ENCODE peak calls at places on chromosomes 4 and X, in eight cellular contexts. A, H, Q, W, M, O, R and C are unnamed samples.

GRCh38 chrX:75603833-75604232 is 81.0 kb upstream of the ZDHHC15 start:
- DNase-seq in A (peak), H (no peak), Q (peak), W (no peak), M (no peak), O (no peak), R (peak), C (no peak)

GRCh38 chrX:46305431-46305830 is 239.8 kb downstream of the ZNF674 start:
- DNase-seq in A (no peak), H (no peak), Q (no peak), W (no peak), M (no peak), O (no peak), R (no peak), C (no peak)

GRCh38 chrX:131728295-131729145 is 184.6 kb downstream of the OR13H1 start:
- DNase-seq in A (peak), H (no peak), Q (no peak), W (no peak), M (peak), O (no peak), R (no peak), C (peak)

GRCh38 chr4:55633903-55634302 is 2.2 kb downstream of the NMU start:
- DNase-seq in A (no peak), H (no peak), Q (no peak), W (no peak), M (no peak), O (no peak), R (peak), C (no peak)

GRCh38 chrX:40012800-40013682 is 84.7 kb downstream of the BCOR start:
- DNase-seq in A (peak), H (peak), Q (peak), W (peak), M (peak), O (peak), R (peak), C (peak)

GRCh38 chrX:4932790-4933189 is 1219.3 kb upstream of the PRKX start:
- DNase-seq in A (peak), H (no peak), Q (peak), W (no peak), M (no peak), O (no peak), R (no peak), C (no peak)

GRCh38 chr4:122765702-122766352 is 33.3 kb downstream of the BBS12 start:
- DNase-seq in A (peak), H (no peak), Q (peak), W (no peak), M (no peak), O (no peak), R (no peak), C (no peak)

GRCh38 chrX:20479896-20480295 is 213.2 kb upstream of the RPS6KA3 start:
- DNase-seq in A (no peak), H (no peak), Q (no peak), W (no peak), M (no peak), O (no peak), R (no peak), C (no peak)

GRCh38 chr4:87353592-87353991 is 30.9 kb upstream of the HSD17B13 start:
- DNase-seq in A (peak), H (peak), Q (peak), W (no peak), M (peak), O (no peak), R (peak), C (no peak)

GRCh38 chrX:153634236-153634635 is 12.8 kb upstream of the DUSP9 start:
- DNase-seq in A (no peak), H (no peak), Q (no peak), W (no peak), M (no peak), O (no peak), R (no peak), C (no peak)

GRCh38 chr4:19776929-19777328 is 474.8 kb upstream of the SLIT2 start:
- DNase-seq in A (no peak), H (no peak), Q (peak), W (no peak), M (no peak), O (no peak), R (no peak), C (no peak)

GRCh38 chr4:115851918-115852766 is 738.7 kb upstream of the NDST4 start:
- DNase-seq in A (peak), H (no peak), Q (peak), W (no peak), M (no peak), O (no peak), R (peak), C (no peak)

GRCh38 chrX:9816094-9816700 is 30.0 kb downstream of the SHROOM2 start:
- DNase-seq in A (peak), H (no peak), Q (no peak), W (no peak), M (no peak), O (no peak), R (no peak), C (no peak)

GRCh38 chr4:149145803-149146202 is 669.8 kb downstream of the IQCM start:
- DNase-seq in A (peak), H (no peak), Q (peak), W (no peak), M (no peak), O (no peak), R (no peak), C (no peak)

GRCh38 chr4:151207868-151208267 is 69.1 kb upstream of the PRSS48 start:
- DNase-seq in A (no peak), H (no peak), Q (no peak), W (no peak), M (no peak), O (no peak), R (no peak), C (no peak)

DNA sequence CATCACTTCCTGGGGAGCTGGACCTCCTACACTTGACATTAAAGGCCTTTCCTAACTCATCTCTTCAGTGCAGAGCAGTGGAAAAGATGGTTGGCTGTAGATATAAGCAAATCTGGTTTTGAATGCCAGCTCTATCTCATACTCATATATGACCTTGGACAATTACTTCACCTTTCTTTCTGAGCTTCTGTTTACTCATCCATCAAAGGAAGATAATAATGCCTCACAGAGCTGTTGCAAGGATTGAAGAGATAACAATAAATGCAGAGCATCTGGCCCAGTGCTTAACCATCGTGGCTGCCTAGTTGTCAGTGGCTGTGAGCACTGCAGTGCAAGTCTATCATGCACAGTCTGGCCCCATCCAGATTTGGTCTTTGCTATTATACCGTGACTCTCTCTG is 148.1 kb upstream of the EOLA2 start:
- DNase-seq in A (no peak), H (no peak), Q (no peak), W (no peak), M (no peak), O (no peak), R (no peak), C (no peak)
- H3K27ac ChIP-seq in A (no peak), H (no peak), Q (peak), W (no peak), M (no peak), O (no peak), R (no peak), C (peak)

GRCh38 chr4:139740531-139741041 is 75.0 kb downstream of the MGST2 start:
- DNase-seq in A (peak), H (no peak), Q (peak), W (no peak), M (peak), O (peak), R (no peak), C (peak)
- TF ChIP-seq CTCF in A (peak), H (no peak), Q (peak), W (no peak), M (no peak), O (peak), R (no peak), C (no peak)

DNA sequence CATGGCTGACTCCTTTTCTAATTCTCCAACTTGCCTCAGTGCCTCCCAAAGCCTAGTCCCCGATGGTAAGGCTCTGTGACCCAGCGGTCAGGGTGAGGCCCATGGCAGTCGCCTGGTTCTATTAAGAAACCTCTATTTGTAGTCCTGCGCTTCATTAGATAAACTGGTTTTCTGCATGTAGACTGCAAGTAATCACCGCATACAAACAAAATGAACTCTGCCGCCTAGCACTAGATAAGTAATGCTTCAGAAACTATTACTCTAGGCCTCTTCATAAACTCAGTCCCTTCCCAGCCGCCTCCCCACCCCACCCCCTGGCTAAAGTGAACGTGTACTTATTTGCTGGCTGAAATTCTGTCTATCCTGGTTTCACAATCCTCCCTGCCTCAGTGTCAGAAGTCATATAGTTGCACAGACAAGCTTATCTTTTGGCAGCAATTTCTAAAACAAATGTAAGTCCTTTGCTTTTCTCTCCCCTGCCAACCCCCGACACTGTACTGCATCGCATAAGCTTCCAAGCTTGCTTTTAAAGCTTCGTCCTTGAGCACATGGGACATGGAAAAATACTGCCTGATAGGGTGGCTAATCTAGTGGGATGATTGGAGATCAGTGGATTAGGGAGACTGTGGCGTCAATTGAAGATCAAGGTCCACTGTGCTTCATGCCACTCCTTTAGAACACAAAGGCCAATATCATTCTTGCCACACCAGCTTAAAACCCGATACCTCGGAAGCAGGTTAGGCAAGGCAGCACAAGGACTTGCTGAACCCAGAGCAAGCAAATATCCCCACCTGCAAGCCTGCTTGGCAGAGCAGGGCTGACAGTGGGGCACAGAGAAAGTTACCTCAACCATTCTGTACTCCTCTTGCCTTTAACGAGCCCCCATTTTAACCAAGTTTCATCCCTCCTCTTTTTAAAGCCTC is 125.8 kb downstream of the IRF2 start:
- DNase-seq in A (peak), H (no peak), Q (no peak), W (no peak), M (peak), O (peak), R (no peak), C (no peak)
- H3K4me3 ChIP-seq in A (no peak), H (no peak), Q (no peak), W (no peak), M (no peak), O (no peak), R (no peak), C (no peak)

GRCh38 chrX:154731203-154731602 is 19.7 kb downstream of the GAB3 start:
- DNase-seq in A (no peak), H (peak), Q (no peak), W (no peak), M (no peak), O (no peak), R (no peak), C (no peak)
- H3K27ac ChIP-seq in A (peak), H (peak), Q (no peak), W (peak), M (no peak), O (peak), R (no peak), C (peak)

DNA sequence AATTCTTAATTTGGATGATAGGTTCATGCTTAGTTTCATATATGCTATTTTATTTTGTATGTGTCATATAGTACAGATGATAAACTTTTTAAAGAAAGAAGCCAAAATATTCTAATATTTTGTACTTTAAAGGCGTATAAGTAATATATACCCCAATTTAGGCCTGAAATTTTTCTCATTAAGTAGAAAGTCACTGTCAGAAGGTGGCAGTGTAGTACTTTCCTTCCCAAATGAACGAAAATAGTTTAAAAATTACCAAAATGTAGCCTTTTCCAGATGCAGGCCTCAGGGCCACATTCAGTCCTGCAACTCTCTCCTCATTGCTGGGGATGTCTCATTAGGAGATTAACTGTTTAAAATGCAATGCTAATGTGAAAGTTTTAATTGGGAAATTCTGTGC is 1263.6 kb downstream of the C4orf33 start:
- DNase-seq in A (peak), H (no peak), Q (peak), W (no peak), M (no peak), O (no peak), R (peak), C (no peak)
- TF ChIP-seq CTCF in A (peak), H (no peak), Q (peak), W (peak), M (no peak), O (no peak), R (peak), C (no peak)

DNA sequence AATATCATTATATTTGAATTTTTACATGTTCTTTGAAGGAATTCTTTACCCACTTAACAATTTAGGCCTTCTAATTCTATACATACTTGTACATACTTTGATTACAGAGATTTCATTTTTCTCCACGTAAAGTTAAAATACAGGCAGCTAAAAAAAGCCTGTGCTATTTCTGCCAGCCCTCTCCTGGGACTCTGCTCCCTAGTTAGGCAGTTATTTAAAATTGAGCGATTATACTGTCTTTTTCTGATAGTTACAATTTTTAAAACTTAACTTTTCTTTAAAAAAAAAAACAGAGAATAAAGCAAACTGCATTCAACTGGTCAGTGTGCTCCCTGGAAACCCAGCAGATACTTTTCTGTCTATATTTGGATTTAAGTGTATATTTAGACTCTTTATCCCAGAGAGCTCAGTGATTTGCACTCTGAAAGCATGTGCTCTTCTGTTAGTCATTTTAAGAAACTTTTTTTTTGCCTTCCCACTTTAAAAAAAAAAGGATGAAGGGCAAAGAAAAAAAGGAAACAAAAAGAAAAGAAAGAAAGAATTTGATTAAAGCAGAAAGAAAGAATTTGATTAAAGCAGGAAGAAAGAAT is 18.1 kb upstream of the FAM241A start:
- DNase-seq in A (no peak), H (no peak), Q (no peak), W (no peak), M (no peak), O (no peak), R (no peak), C (no peak)
- H3K4me3 ChIP-seq in A (no peak), H (no peak), Q (peak), W (no peak), M (no peak), O (peak), R (no peak), C (no peak)

GRCh38 chr4:8274772-8275241 is 5.3 kb downstream of the HTRA3 start:
- DNase-seq in A (peak), H (no peak), Q (no peak), W (peak), M (peak), O (peak), R (peak), C (peak)
- H3K27ac ChIP-seq in A (no peak), H (no peak), Q (no peak), W (no peak), M (no peak), O (peak), R (no peak), C (no peak)

GRCh38 chr4:44661940-44662622 is 10.7 kb upstream of the YIPF7 start:
- DNase-seq in A (no peak), H (no peak), Q (peak), W (no peak), M (no peak), O (no peak), R (no peak), C (no peak)
- TF ChIP-seq CTCF in A (no peak), H (no peak), Q (no peak), W (no peak), M (no peak), O (no peak), R (no peak), C (no peak)

DNA sequence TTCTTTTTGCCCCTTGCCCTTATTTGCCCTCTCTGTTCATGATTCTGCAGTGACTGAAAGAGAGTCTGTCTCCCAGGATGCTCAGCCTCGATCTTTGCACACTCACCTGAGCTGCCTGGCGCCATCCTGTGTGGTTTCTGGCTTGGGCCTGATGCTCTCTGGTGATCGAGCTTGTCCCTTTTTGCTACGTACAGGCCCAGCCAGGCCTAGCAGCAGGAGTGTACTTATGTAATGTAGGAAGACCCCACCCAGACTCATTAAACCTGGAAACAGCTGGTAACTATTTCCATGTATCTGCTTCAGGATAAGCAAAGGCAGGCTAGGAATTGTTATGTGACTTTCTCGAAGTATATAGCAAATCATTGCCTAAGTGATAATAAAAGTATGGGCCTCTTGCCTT is 18.6 kb upstream of the ARSJ start:
- DNase-seq in A (no peak), H (no peak), Q (no peak), W (peak), M (no peak), O (no peak), R (no peak), C (no peak)
- H3K4me3 ChIP-seq in A (no peak), H (no peak), Q (no peak), W (no peak), M (no peak), O (no peak), R (no peak), C (no peak)